ENCODE peak calls at places on chromosomes 11 and 22, in four cellular contexts. N is lung, C is H7, V is K562. L is an unnamed sample.

GRCh38 chr22:23253475-23254055 is 73.3 kb downstream of the BCR start:
- DNase-seq in N (no peak), C (no peak), V (no peak), L (no peak)

GRCh38 chr11:126197277-126197939 is 14.0 kb downstream of the RPUSD4 start:
- DNase-seq in N (no peak), C (no peak), V (no peak), L (no peak)

GRCh38 chr11:67032830-67033555 is 10.1 kb downstream of the SYT12 start:
- DNase-seq in N (no peak), C (no peak), V (no peak), L (no peak)

GRCh38 chr22:38718414-38718813 is 12.7 kb downstream of the GTPBP1 start:
- DNase-seq in N (peak), C (peak), V (no peak), L (peak)

GRCh38 chr11:82450996-82451395 is 282.7 kb downstream of the FAM181B start:
- DNase-seq in N (no peak), C (no peak), V (no peak), L (no peak)

GRCh38 chr11:6943131-6943530 is 16.9 kb downstream of the ZNF215 start:
- DNase-seq in N (no peak), C (no peak), V (no peak), L (no peak)

GRCh38 chr11:88231894-88232482 is 56.7 kb upstream of the RAB38 start:
- DNase-seq in N (no peak), C (peak), V (no peak), L (peak)

GRCh38 chr11:106076421-106076922 is 675 bp downstream of the KBTBD3 start:
- DNase-seq in N (no peak), C (no peak), V (no peak), L (peak)

GRCh38 chr11:45997599-45997998 is 75.1 kb downstream of the LARGE2 start:
- DNase-seq in N (no peak), C (no peak), V (peak), L (no peak)

GRCh38 chr22:20130739-20131592 is 638 bp upstream of the ZDHHC8 start:
- DNase-seq in N (peak), C (peak), V (peak), L (peak)

GRCh38 chr11:8285796-8286195 is 22.1 kb upstream of the LMO1 start:
- DNase-seq in N (no peak), C (no peak), V (no peak), L (no peak)

GRCh38 chr22:24120029-24120428 is 61.3 kb upstream of the SUSD2 start:
- DNase-seq in N (no peak), C (no peak), V (no peak), L (no peak)

GRCh38 chr11:108453207-108453835 is 14.0 kb downstream of the C11orf65 start:
- DNase-seq in N (no peak), C (no peak), V (no peak), L (no peak)

GRCh38 chr22:29947410-29948387 is 64.7 kb downstream of the MTMR3 start:
- DNase-seq in N (no peak), C (no peak), V (no peak), L (no peak)

GRCh38 chr11:2534131-2534956 is 89.5 kb downstream of the KCNQ1 start:
- DNase-seq in N (no peak), C (peak), V (no peak), L (no peak)

GRCh38 chr11:86021390-86021789 is 47.5 kb downstream of the PICALM start:
- DNase-seq in N (no peak), C (no peak), V (no peak), L (no peak)

GRCh38 chr22:35464399-35464798 is 64.5 kb downstream of the MCM5 start:
- DNase-seq in N (no peak), C (no peak), V (no peak), L (no peak)

GRCh38 chr11:8281266-8281665 is 17.6 kb upstream of the LMO1 start:
- DNase-seq in N (no peak), C (no peak), V (no peak), L (no peak)

GRCh38 chr11:34243620-34244493 is 114.0 kb downstream of the ABTB2 start:
- DNase-seq in N (peak), C (no peak), V (peak), L (peak)

GRCh38 chr22:20904008-20904979 is 12.9 kb upstream of the CRKL start:
- DNase-seq in N (peak), C (no peak), V (peak), L (no peak)

GRCh38 chr22:37426532-37427127 is 649 bp downstream of the ELFN2 start:
- DNase-seq in N (no peak), C (no peak), V (no peak), L (no peak)

GRCh38 chr22:37430941-37431340 is 3.7 kb upstream of the ELFN2 start:
- DNase-seq in N (no peak), C (no peak), V (no peak), L (no peak)

GRCh38 chr22:37427128-37427710 is at the start of gene ELFN2:
- DNase-seq in N (no peak), C (peak), V (no peak), L (no peak)

GRCh38 chr22:37427711-37428635 is 694 bp upstream of the ELFN2 start:
- DNase-seq in N (no peak), C (peak), V (no peak), L (no peak)

GRCh38 chr22:37428649-37429586 is 1.6 kb upstream of the ELFN2 start:
- DNase-seq in N (no peak), C (peak), V (peak), L (peak)
- H3K4me3 ChIP-seq in N (no peak), C (no peak), V (no peak), L (no peak)

GRCh38 chr11:13051257-13051656 is 42.1 kb downstream of the RASSF10 start:
- DNase-seq in N (no peak), C (no peak), V (no peak), L (no peak)
- H3K4me3 ChIP-seq in N (no peak), C (no peak), V (no peak), L (no peak)

DNA sequence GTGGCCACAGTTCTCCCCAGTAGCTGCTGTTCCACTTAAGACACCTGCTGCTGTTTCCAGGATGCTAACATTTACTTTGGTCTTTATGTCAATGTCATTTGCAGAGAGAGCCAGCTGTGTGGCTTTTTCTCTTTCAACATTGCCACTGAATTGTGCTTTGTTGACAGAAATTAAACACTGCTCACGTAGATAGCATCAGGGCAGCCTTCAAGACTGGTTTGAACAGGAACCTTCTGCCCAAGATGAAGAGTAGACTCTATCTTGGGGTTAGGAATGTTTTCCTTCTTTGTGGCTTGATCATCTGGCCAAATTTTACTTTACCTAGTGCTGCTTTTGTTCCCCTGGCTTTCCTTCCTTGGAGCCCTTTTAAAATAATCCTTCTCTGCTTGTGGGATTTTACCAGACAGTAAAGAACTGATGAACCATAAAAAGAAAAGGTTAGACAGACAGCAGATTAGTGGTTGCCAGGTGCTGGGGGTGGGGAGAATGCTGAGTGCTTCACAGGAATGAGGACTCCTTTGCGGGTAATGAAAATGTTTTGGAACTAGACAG is 22.6 kb upstream of the XBP1 start:
- DNase-seq in N (no peak), C (no peak), V (no peak), L (peak)
- H3K4me3 ChIP-seq in N (no peak), C (no peak), V (no peak), L (no peak)

GRCh38 chr11:75582461-75582934 is 20.4 kb downstream of the SERPINH1 start:
- DNase-seq in N (no peak), C (no peak), V (no peak), L (no peak)
- H3K4me3 ChIP-seq in N (no peak), C (peak), V (no peak), L (peak)

DNA sequence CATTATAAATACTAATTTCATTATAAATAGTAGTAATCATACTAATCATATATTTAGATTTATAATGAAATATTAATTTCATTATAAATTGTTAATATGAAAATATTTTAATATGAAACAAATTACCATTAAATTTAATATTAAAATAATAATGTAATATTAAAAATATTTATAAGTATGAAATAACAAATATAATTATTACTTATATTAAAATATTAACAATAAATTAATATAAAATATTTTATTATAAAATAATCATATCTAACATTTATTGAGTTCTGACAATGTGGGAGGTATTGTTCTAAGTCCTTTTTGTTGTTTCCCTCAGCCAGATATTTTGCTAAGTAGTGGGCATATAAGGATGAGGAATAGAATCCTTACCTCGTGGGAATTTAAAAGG is 1341.4 kb downstream of the LRRC4C start:
- DNase-seq in N (no peak), C (no peak), V (no peak), L (no peak)
- H3K4me3 ChIP-seq in N (no peak), C (no peak), V (no peak), L (no peak)

DNA sequence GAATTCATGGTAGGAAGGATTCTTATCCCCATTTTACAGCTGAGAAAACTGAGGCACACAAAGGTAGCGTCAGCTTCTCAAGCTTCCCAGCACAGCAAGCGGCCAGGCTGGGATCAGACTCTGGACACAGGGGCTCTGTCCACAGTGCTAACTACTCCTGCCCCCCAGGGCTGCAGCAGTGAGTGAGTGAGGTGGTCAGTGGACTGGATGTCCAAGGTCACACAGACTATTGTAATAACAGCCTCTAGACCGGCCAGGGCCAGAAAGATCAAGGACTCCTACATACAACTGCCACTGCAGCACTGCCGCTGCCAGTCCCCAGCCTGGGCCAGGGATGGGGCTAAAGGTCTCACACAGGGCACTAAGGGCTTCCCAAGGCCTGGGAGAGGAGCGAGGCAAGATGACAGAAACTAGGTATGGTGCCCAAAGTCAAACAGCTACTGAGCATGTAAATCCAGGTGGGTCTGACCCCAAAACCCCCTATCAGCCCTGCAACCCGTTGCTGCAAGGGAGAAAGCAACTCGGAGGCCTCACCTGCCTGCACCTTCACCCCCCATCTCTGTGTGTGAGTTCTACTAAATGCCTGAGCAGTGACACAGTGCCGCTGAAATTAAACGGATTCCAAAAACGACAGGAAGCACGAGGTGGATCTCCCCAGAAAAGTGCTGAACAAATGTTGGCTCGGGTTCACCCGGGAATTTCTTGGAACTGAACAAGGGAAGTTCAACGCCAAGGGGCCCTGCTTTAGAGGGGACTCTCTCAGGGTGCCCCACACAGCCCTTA is 161.8 kb upstream of the GRK3 start:
- DNase-seq in N (no peak), C (peak), V (no peak), L (no peak)
- H3K4me3 ChIP-seq in N (no peak), C (no peak), V (peak), L (no peak)

GRCh38 chr11:13486926-13487660 is 8.7 kb downstream of the PTH start:
- DNase-seq in N (peak), C (peak), V (peak), L (peak)

DNA sequence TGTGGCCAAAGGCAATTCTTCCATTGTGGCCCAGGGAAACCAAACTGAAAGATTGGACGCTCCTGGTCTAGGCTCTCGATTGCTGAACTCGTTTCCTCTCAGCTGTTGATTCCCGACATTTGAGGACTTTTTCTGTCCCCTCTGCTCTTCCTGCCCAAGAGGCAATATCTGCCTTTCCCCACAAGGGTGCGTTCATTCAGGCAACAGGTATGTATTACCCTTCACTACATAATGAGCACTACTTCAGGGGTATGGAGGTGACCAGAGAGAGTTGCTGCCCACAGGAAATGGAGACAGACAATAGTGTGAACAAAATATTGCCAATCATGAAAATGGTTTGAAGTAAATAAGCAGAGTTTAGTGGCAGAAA is 8.2 kb downstream of the PTH start:
- DNase-seq in N (no peak), C (peak), V (peak), L (no peak)
- H3K4me3 ChIP-seq in N (no peak), C (peak), V (no peak), L (no peak)

DNA sequence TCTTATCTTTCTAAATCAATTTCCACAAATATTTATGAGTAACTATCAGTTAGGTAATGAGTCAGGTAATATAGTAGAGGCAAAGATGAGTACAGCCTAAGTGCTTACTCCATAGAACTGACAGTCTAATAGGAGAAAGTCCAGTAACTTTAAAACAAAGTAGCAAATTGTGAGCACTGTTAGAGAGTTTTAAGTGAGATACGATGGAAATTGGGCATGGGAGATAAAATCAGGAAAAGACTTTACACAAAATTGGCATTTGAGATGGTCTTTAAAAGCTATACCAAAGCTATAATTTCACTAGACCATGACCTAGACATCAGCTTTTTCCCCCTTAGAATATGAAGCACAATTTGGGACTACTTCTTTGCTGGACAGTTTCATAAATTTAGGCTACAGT is 113.7 kb downstream of the CSTPP1 start:
- DNase-seq in N (no peak), C (no peak), V (no peak), L (no peak)
- H3K4me3 ChIP-seq in N (no peak), C (no peak), V (no peak), L (no peak)